ENCODE peak calls at places on chromosomes 6 and 20, in six cellular contexts. B is testis, G is fibroblast of pulmonary artery, P is coronary artery, O is AG04450, E is cardiac muscle cell. X is an unnamed sample.

GRCh38 chr6:75748743-75749538 is at the start of gene MYO6:
- DNase-seq in B (peak), G (peak), P (peak), O (no peak), E (peak), X (peak)

GRCh38 chr20:53738945-53739798 is 145.5 kb upstream of the ZNF217 start:
- DNase-seq in B (no peak), G (peak), P (no peak), O (no peak), E (no peak), X (no peak)

GRCh38 chr6:170023620-170024521 is 267.0 kb downstream of the DLL1 start:
- DNase-seq in B (no peak), G (no peak), P (no peak), O (no peak), E (no peak), X (no peak)

GRCh38 chr20:15937179-15937578 is 636.1 kb downstream of the KIF16B start:
- DNase-seq in B (no peak), G (no peak), P (no peak), O (no peak), E (no peak), X (peak)

GRCh38 chr6:90329397-90330077 is 32.9 kb upstream of the BACH2 start:
- DNase-seq in B (no peak), G (no peak), P (no peak), O (no peak), E (peak), X (no peak)

GRCh38 chr6:36544228-36544627 is 3.1 kb downstream of the STK38 start:
- DNase-seq in B (peak), G (peak), P (no peak), O (no peak), E (no peak), X (no peak)

GRCh38 chr6:154786144-154786868 is 53.1 kb downstream of the SCAF8 start:
- DNase-seq in B (no peak), G (no peak), P (no peak), O (no peak), E (no peak), X (no peak)

GRCh38 chr6:122838060-122838780 is 49.2 kb downstream of the SMPDL3A start:
- DNase-seq in B (no peak), G (peak), P (no peak), O (no peak), E (peak), X (no peak)

GRCh38 chr6:165049362-165049761 is 260.0 kb downstream of the C6orf118 start:
- DNase-seq in B (peak), G (peak), P (no peak), O (no peak), E (peak), X (no peak)

GRCh38 chr6:19394051-19394450 is 443.1 kb upstream of the ID4 start:
- DNase-seq in B (no peak), G (no peak), P (no peak), O (no peak), E (no peak), X (no peak)

GRCh38 chr6:135250751-135251356 is 69.7 kb downstream of the MYB start:
- DNase-seq in B (no peak), G (no peak), P (no peak), O (no peak), E (no peak), X (no peak)

GRCh38 chr6:132202569-132202968 is 198.7 kb downstream of the MOXD1 start:
- DNase-seq in B (no peak), G (peak), P (no peak), O (peak), E (peak), X (no peak)

GRCh38 chr6:135251416-135251815 is 70.3 kb downstream of the MYB start:
- DNase-seq in B (no peak), G (no peak), P (no peak), O (no peak), E (no peak), X (no peak)

GRCh38 chr6:29926081-29926794 is 16.1 kb upstream of the HLA-A start:
- DNase-seq in B (no peak), G (no peak), P (peak), O (no peak), E (no peak), X (peak)

DNA sequence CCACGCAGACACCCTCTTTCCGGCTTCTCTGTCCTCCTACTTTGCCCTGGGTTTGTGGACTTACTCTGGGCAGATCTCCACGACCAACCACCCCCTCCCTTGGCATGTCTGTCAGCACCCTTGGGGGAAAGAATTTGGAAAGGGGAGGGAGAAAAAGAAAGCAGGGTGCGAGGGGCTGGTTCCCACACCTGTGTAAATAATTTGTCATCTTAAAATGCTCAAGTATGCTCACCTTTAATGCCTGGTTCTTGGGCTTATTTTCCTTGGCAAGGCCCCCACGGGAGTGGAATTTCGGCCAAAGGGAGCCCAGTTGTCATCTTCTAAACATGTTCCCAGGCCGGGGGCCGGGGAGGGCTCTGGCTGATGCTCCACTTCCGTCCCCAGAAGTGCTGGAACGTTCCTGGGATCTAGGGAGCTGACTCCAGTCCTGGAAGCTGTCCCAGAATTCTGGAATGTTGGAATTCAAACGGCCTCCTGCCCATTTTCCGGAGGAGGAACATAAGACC is 122.1 kb downstream of the CEBPB start:
- DNase-seq in B (peak), G (peak), P (peak), O (no peak), E (no peak), X (no peak)
- H3K4me3 ChIP-seq in B (no peak), G (no peak), P (peak), O (no peak), E (no peak), X (no peak)

GRCh38 chr6:4760773-4761172 is 15.4 kb upstream of the CDYL start:
- DNase-seq in B (no peak), G (peak), P (no peak), O (no peak), E (no peak), X (no peak)

GRCh38 chr6:4759997-4760396 is 16.2 kb upstream of the CDYL start:
- DNase-seq in B (no peak), G (no peak), P (no peak), O (no peak), E (no peak), X (no peak)

GRCh38 chr6:4763921-4764320 is 12.3 kb upstream of the CDYL start:
- DNase-seq in B (no peak), G (no peak), P (no peak), O (no peak), E (no peak), X (no peak)

GRCh38 chr6:4762294-4762693 is 13.9 kb upstream of the CDYL start:
- DNase-seq in B (no peak), G (no peak), P (no peak), O (no peak), E (no peak), X (no peak)
- H3K4me3 ChIP-seq in B (no peak), G (no peak), P (no peak), O (no peak), E (no peak), X (no peak)

DNA sequence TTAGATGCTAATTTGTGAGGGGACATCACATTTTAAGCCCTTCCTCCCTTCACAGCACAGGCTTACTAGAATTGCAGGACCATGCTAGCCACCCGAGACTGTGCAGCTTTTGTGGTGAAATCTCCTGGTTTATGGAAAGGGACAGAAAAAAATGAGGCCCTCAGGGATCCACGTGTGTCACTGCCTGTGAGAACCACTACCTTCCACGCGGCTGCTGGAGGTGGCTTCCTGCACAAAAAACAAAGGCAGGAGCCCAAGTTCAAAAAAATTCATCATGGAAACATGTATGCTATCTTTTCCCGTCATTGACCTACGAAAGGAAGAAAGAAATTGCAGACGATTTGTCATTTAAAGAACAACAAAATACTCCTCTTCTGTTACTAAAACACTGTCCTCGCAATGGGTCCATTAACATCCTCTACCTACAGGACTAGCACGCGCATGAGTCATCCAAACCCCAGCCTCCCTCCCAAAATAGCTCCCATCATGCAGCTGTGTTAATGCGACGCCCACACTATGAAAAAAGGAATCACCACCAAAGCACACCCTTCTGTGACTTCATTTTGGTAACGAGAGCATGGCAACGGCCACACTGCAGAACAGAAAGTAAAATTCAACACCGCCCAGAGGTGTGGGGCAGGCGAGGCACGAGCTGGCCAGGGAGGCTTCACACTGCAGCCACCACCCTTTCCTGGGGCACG is 45.7 kb downstream of the RAMACL start:
- DNase-seq in B (no peak), G (no peak), P (no peak), O (no peak), E (no peak), X (peak)
- H3K4me3 ChIP-seq in B (no peak), G (no peak), P (no peak), O (no peak), E (no peak), X (no peak)

GRCh38 chr6:40568062-40568708 is 19.0 kb downstream of the LRFN2 start:
- DNase-seq in B (no peak), G (no peak), P (no peak), O (no peak), E (no peak), X (no peak)

GRCh38 chr6:40579101-40579500 is 8.1 kb downstream of the LRFN2 start:
- DNase-seq in B (no peak), G (no peak), P (no peak), O (no peak), E (no peak), X (no peak)

GRCh38 chr6:40577672-40578071 is 9.5 kb downstream of the LRFN2 start:
- DNase-seq in B (no peak), G (no peak), P (no peak), O (no peak), E (no peak), X (no peak)

GRCh38 chr6:40569162-40569920 is 17.8 kb downstream of the LRFN2 start:
- DNase-seq in B (no peak), G (no peak), P (no peak), O (no peak), E (no peak), X (no peak)

DNA sequence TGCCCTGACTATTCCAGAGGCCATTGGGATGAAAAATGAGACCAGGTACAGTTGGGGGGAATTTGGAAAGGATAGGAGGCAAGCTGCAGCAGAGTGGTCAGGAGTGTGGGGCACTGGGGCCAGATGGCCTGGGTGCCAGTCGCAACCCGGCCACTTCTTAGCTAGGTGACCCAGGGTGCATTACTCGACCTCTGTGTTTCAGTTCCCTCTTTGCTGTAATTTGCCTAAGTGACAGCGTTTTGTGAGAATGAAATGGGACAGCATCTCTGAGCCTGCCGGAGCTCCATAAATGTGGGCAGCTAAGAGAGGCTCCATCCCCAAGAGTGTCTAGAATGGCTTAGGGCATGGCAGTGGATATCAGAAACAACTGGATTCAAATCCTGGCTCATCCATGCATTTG is 13.9 kb downstream of the LRFN2 start:
- DNase-seq in B (no peak), G (no peak), P (no peak), O (no peak), E (no peak), X (no peak)
- H3K4me3 ChIP-seq in B (no peak), G (no peak), P (no peak), O (no peak), E (no peak), X (no peak)

GRCh38 chr6:136290406-136291010 is 862 bp upstream of the BCLAF1 start:
- DNase-seq in B (peak), G (peak), P (peak), O (peak), E (peak), X (peak)
- H3K4me3 ChIP-seq in B (peak), G (peak), P (peak), O (peak), E (peak), X (peak)

GRCh38 chr20:63737940-63738686 is 1.5 kb upstream of the SLC2A4RG start:
- DNase-seq in B (no peak), G (no peak), P (peak), O (no peak), E (no peak), X (peak)

GRCh38 chr20:63740070-63740500 is 509 bp downstream of the SLC2A4RG start:
- DNase-seq in B (no peak), G (peak), P (peak), O (no peak), E (peak), X (peak)

GRCh38 chr20:63739129-63740069 is at the start of gene SLC2A4RG:
- DNase-seq in B (peak), G (peak), P (peak), O (no peak), E (peak), X (peak)

GRCh38 chr20:63737690-63737939 is 1.2 kb downstream of the LIME1 start:
- DNase-seq in B (no peak), G (no peak), P (no peak), O (no peak), E (no peak), X (no peak)

DNA sequence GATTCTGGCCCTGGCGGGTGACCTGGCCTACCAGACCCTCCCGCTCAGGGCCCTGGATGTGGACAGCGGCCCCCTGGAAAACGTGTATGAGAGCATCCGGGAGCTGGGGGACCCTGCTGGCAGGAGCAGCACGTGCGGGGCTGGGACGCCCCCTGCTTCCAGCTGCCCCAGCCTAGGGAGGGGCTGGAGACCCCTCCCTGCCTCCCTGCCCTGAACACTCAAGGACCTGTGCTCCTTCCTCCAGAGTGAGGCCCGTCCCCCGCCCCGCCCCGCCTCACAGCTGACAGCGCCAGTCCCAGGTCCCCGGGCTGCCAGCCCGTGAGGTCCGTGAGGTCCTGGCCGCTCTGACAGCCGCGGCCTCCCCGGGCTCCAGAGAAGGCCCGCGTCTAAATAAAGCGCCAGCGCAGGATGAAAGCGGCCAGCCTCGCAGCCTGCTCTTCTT is 868 bp upstream of the SLC2A4RG start:
- DNase-seq in B (peak), G (no peak), P (no peak), O (no peak), E (peak), X (no peak)
- H3K4me3 ChIP-seq in B (peak), G (no peak), P (peak), O (no peak), E (peak), X (peak)

DNA sequence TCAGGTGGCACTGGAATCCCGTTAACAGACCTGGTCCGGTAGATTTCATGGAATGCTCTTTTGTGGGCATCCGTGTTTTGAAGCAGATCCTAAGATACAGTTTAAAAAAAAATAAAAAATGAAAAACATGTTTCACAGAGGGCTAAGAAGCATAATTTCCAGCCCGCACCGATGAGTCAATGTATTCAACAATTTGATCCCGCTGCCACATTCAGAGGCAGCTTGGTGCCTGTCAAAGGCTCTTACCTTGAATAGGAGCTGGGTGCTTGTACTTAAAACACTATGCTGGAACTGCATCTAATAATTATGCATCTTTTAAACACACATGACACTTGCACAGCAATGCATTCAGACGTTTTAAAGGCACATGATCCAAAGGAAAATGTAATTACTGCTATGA is 164.8 kb downstream of the SYNE1 start:
- DNase-seq in B (no peak), G (no peak), P (no peak), O (no peak), E (no peak), X (no peak)
- H3K4me3 ChIP-seq in B (no peak), G (no peak), P (no peak), O (no peak), E (no peak), X (no peak)

GRCh38 chr6:4812068-4812467 is 35.9 kb downstream of the CDYL start:
- DNase-seq in B (no peak), G (peak), P (no peak), O (no peak), E (no peak), X (no peak)
- H3K4me3 ChIP-seq in B (no peak), G (no peak), P (no peak), O (no peak), E (no peak), X (no peak)

GRCh38 chr6:46735720-46736031 is 501 bp upstream of the PLA2G7 start:
- DNase-seq in B (no peak), G (no peak), P (no peak), O (no peak), E (no peak), X (no peak)
- H3K4me3 ChIP-seq in B (peak), G (no peak), P (peak), O (no peak), E (peak), X (no peak)